ENCODE peak calls at places on chromosomes 11 and 22, in six cellular contexts. Q, X, O, J, A and G are unnamed samples.
A peak's percentile ranks its signal among the peaks of the same experiment; 100 is the strongest.

GRCh38 chr11:133506551-133507094 is 25.7 kb downstream of the OPCML start:
- DNase-seq in Q (no peak), O (no peak), A (no peak), X (no peak), J (no peak), G (no peak)

GRCh38 chr11:134727636-134728035 is 315.6 kb upstream of the B3GAT1 start:
- DNase-seq in J (no peak), X (no peak), A (no peak), Q (no peak), O (no peak), G (no peak)

GRCh38 chr11:44894217-44894617 is 56.5 kb downstream of the TP53I11 start:
- DNase-seq in X (peak; percentile 48), Q (peak; percentile 78), A (peak; percentile 57), O (no peak), J (peak; percentile 97), G (peak; percentile 84)

GRCh38 chr11:104897891-104898684 is at the start of gene CASP12:
- DNase-seq in O (no peak), J (no peak), X (no peak), Q (no peak), A (no peak), G (peak; percentile 7)

GRCh38 chr11:73716153-73717056 is 44.5 kb downstream of the RAB6A start:
- DNase-seq in A (no peak), J (peak; percentile 45), X (no peak), Q (no peak), O (no peak), G (no peak)

GRCh38 chr11:28835790-28836189 is 727.6 kb downstream of the METTL15 start:
- DNase-seq in Q (no peak), J (no peak), X (peak; percentile 49), A (no peak), O (no peak), G (no peak)

GRCh38 chr11:32435947-32436750 is 810 bp upstream of the WT1 start:
- DNase-seq in Q (no peak), A (no peak), X (no peak), O (no peak), J (no peak), G (peak; percentile 15)

GRCh38 chr11:64728757-64729365 is 5.9 kb upstream of the NRXN2 start:
- DNase-seq in X (no peak), A (no peak), O (no peak), Q (no peak), J (peak; percentile 35), G (no peak)

GRCh38 chr11:78158987-78159662 is 19.7 kb upstream of the ALG8 start:
- DNase-seq in X (no peak), Q (no peak), A (no peak), J (no peak), O (no peak), G (no peak)

GRCh38 chr22:17114173-17114957 is 6.8 kb downstream of the TMEM121B start:
- DNase-seq in J (peak; percentile 22), Q (no peak), X (no peak), O (no peak), A (no peak), G (no peak)

GRCh38 chr22:30425616-30426394 is at the start of gene MTFP1:
- DNase-seq in O (no peak), Q (peak; percentile 44), A (peak; percentile 42), J (no peak), X (peak; percentile 53), G (peak; percentile 73)

GRCh38 chr22:45497268-45497667 is 5.4 kb upstream of the FBLN1 start:
- DNase-seq in Q (no peak), J (peak; percentile 11), O (no peak), X (peak; percentile 44), A (no peak), G (no peak)

GRCh38 chr22:39475337-39475736 is 18.5 kb downstream of the MGAT3 start:
- DNase-seq in X (no peak), Q (no peak), O (no peak), A (no peak), J (no peak), G (no peak)

DNA sequence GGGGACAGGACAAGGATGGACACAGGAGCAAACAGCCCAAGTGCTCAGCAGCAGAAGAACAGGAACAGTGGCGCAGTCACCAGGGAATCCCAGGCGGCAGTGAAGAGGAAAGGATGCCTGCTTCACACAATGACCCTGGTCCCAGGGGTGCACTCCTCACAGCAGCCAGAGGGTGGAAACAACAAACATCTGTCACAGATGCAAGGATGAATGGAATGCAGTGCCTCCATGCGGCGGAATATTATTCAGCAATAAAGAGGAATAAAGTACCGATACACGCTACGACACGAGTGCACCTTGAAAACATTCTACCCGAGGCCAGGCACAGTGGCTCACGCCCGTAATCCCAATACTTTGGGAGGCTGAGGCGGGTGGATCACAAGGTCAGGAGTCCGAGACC is 12.7 kb downstream of the CSNK1E start:
- DNase-seq in Q (no peak), X (peak; percentile 54), O (no peak), J (peak; percentile 86), A (no peak), G (no peak)
- TF ChIP-seq CTCF in Q (no peak), X (peak; percentile 25), O (no peak), J (no peak), A (no peak), G (no peak)

GRCh38 chr11:30314625-30315024 is 8.3 kb upstream of the ARL14EP start:
- DNase-seq in J (no peak), O (no peak), X (peak; percentile 16), Q (no peak), A (no peak), G (no peak)
- TF ChIP-seq CTCF in J (peak; percentile 49), O (peak; percentile 57), X (peak; percentile 49), Q (peak; percentile 47), A (no peak), G (peak; percentile 73)

DNA sequence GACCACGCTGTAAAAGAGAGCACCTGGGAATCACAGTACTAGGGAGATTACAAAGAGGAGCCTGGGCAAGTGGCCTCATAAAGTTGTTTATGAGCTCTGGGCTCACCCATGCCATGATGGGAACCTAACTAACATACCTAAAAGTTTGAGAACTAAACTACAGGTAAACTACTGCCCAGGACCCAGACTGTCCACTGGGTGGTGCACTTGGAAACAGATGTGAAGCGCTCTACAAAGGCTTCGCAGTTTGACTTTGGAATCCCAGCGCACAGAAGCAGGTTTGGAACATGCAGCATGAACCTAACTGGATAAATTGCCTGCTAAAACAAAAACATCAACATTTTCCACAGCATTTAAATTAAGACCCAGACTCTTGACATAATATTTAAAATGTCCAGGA is 418.6 kb downstream of the FAM181B start:
- DNase-seq in X (peak; percentile 19), Q (no peak), J (no peak), A (no peak), O (no peak), G (peak; percentile 46)
- TF ChIP-seq CTCF in X (peak; percentile 36), Q (no peak), J (no peak), A (no peak), O (no peak), G (peak; percentile 48)

GRCh38 chr22:38221908-38222796 is 20.4 kb downstream of the MAFF start:
- DNase-seq in O (no peak), J (peak; percentile 83), Q (no peak), A (no peak), X (no peak), G (no peak)

GRCh38 chr22:38221407-38221806 is 19.6 kb downstream of the MAFF start:
- DNase-seq in A (no peak), O (no peak), J (peak; percentile 73), Q (no peak), X (no peak), G (no peak)

GRCh38 chr22:38220653-38221386 is 19.0 kb downstream of the MAFF start:
- DNase-seq in J (peak; percentile 79), Q (no peak), A (no peak), O (no peak), X (no peak), G (no peak)

GRCh38 chr22:38222797-38223119 is 21.0 kb downstream of the MAFF start:
- DNase-seq in Q (no peak), O (no peak), J (no peak), A (no peak), X (no peak), G (no peak)

GRCh38 chr22:38223289-38223960 is 21.6 kb downstream of the MAFF start:
- DNase-seq in X (no peak), A (no peak), J (no peak), Q (no peak), O (no peak), G (no peak)
- TF ChIP-seq CTCF in X (no peak), A (no peak), J (no peak), Q (peak; percentile 17), O (peak; percentile 6), G (no peak)

DNA sequence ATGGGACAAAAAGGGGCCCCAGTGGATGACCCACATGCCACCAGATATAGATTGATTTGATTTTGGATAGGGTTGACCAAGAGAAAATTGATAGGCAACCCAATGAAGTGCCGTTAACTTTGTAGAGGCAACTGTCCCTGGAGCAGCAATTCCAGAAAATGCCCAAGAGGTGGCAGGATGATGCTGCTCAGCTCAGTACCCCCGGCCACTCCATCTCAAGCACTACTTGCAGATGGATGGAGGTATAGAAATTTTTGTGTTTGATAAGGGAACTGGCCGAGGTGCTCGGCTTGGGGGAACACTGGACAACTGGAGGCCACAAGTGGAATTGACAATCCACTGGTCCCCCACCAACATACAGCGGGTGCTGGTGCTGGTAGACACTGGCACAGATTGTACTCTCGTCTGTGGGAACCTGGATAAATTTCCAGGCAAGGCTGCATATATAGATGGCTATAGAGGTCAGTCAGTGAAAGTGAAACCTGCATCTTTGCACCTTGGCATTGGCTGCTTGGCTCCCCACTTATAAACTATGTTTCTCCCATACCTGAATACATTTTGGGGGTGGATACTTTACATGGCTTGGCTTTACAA is 86.3 kb downstream of the CCDC83 start:
- DNase-seq in Q (peak; percentile 47), O (no peak), X (peak; percentile 74), A (peak; percentile 36), J (peak; percentile 95), G (peak; percentile 36)
- TF ChIP-seq CTCF in Q (peak; percentile 52), O (peak; percentile 76), X (peak; percentile 77), A (peak; percentile 75), J (peak; percentile 83), G (peak; percentile 41)

GRCh38 chr22:26134654-26135330 is 34.5 kb upstream of the SEZ6L start:
- DNase-seq in A (no peak), O (no peak), J (no peak), X (no peak), Q (no peak), G (no peak)
- TF ChIP-seq CTCF in A (no peak), O (no peak), J (no peak), X (no peak), Q (no peak), G (peak; percentile 31)

DNA sequence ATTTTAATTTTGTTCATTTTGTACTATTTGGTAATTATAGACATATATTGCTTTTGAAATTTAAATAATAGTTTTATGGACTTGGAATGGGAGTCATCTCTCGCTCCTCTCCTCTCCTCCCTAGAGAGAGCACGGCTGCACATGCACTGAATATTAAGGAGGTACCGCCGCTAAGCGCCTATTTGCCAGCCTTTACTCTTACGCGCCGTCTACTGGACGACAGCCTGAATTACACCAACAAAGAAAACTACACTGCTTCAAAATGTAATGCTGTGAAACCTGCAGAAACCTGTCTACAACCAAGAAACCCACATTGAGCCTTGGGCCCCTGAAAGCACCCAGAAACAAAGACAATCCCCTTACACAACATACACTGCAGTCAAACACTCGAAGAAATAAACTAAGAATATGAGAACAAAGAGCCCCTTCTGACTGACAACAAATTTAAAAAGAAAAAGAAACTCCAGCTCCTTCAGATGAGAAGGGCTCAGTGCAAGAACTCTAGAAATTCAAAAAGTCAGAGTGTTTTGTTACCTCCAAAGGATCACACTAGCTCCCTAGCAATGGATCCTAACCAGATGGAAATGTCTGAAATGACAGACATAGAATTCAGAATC is 737.2 kb downstream of the LRRC4C start:
- DNase-seq in A (no peak), Q (peak; percentile 2), X (peak; percentile 2), J (no peak), O (no peak), G (peak; percentile 49)
- TF ChIP-seq CTCF in A (no peak), Q (peak; percentile 34), X (peak; percentile 42), J (no peak), O (peak; percentile 54), G (peak; percentile 81)